ENCODE peak calls at places on chromosomes 2 and 18, in five cellular contexts. X is suprapubic skin, Z is GM12891, I is breast epithelium, Q is heart left ventricle. V is an unnamed sample.

GRCh38 chr18:30927517-30928075 is 114.9 kb downstream of the DSC3 start:
- DNase-seq in X (no peak), Z (no peak), I (no peak), Q (no peak), V (no peak)

GRCh38 chr18:54852780-54853675 is 24.8 kb downstream of the RAB27B start:
- DNase-seq in X (no peak), Z (no peak), I (no peak), Q (no peak), V (no peak)

GRCh38 chr2:23585218-23585945 is 200.4 kb downstream of the KLHL29 start:
- DNase-seq in X (no peak), Z (no peak), I (no peak), Q (no peak), V (no peak)

GRCh38 chr18:55510809-55511208 is 77.2 kb downstream of the TCF4 start:
- DNase-seq in X (no peak), Z (no peak), I (no peak), Q (peak), V (no peak)

GRCh38 chr18:21300616-21301200 is 58.7 kb downstream of the GREB1L start:
- DNase-seq in X (no peak), Z (no peak), I (no peak), Q (no peak), V (no peak)

GRCh38 chr2:155382781-155383180 is 684.3 kb downstream of the KCNJ3 start:
- DNase-seq in X (no peak), Z (no peak), I (no peak), Q (no peak), V (no peak)

GRCh38 chr2:173851256-173851655 is 113.9 kb downstream of the SP3 start:
- DNase-seq in X (peak), Z (no peak), I (no peak), Q (no peak), V (peak)

GRCh38 chr18:44246001-44246400 is 434.7 kb upstream of the SETBP1 start:
- DNase-seq in X (no peak), Z (no peak), I (no peak), Q (no peak), V (no peak)

GRCh38 chr2:235217814-235218213 is 266.0 kb downstream of the SH3BP4 start:
- DNase-seq in X (no peak), Z (no peak), I (no peak), Q (no peak), V (no peak)

GRCh38 chr18:45802814-45803492 is 22.5 kb upstream of the SIGLEC15 start:
- DNase-seq in X (no peak), Z (no peak), I (no peak), Q (no peak), V (no peak)

GRCh38 chr2:166803314-166803986 is 84.8 kb upstream of the XIRP2 start:
- DNase-seq in X (no peak), Z (no peak), I (no peak), Q (no peak), V (no peak)

GRCh38 chr2:191941376-191941775 is 94.5 kb upstream of the CAVIN2 start:
- DNase-seq in X (no peak), Z (no peak), I (no peak), Q (no peak), V (no peak)

GRCh38 chr18:33755918-33756590 is 178.0 kb downstream of the ASXL3 start:
- DNase-seq in X (no peak), Z (no peak), I (no peak), Q (no peak), V (no peak)

V was measured in tibial nerve.